ENCODE peak calls at places on chromosomes 3 and 15, in five cellular contexts. One of them, this sample, is unnamed.

GRCh38 chr15:83053151-83053550 is 13.9 kb downstream of the BTBD1 start:
- DNase-seq in iPS-NIHi11: no peak
- DNase-seq in M059J: peak; percentile 66
- DNase-seq in HS-5: peak; percentile 52
- DNase-seq in HEK293T: no peak
- DNase-seq in this sample: peak; percentile 60

GRCh38 chr15:93164409-93164808 is 75.4 kb upstream of the RGMA start:
- DNase-seq in iPS-NIHi11: no peak
- DNase-seq in M059J: no peak
- DNase-seq in HS-5: no peak
- DNase-seq in HEK293T: no peak
- DNase-seq in this sample: no peak

GRCh38 chr3:59469948-59470723 is 420.3 kb upstream of the CFAP20DC start:
- DNase-seq in iPS-NIHi11: no peak
- DNase-seq in M059J: peak; percentile 96
- DNase-seq in HS-5: peak; percentile 16
- DNase-seq in HEK293T: no peak
- DNase-seq in this sample: peak; percentile 69

GRCh38 chr3:100002599-100003350 is 111.5 kb downstream of the FILIP1L start:
- DNase-seq in iPS-NIHi11: peak; percentile 23
- DNase-seq in M059J: peak; percentile 98
- DNase-seq in HS-5: peak; percentile 82
- DNase-seq in HEK293T: no peak
- DNase-seq in this sample: peak; percentile 91

GRCh38 chr3:126731044-126731443 is 27.0 kb downstream of the CHCHD6 start:
- DNase-seq in iPS-NIHi11: no peak
- DNase-seq in M059J: no peak
- DNase-seq in HS-5: no peak
- DNase-seq in HEK293T: no peak
- DNase-seq in this sample: no peak

GRCh38 chr15:28891588-28891987 is 5.8 kb downstream of the APBA2 start:
- DNase-seq in iPS-NIHi11: no peak
- DNase-seq in M059J: no peak
- DNase-seq in HS-5: no peak
- DNase-seq in HEK293T: no peak
- DNase-seq in this sample: peak; percentile 63

GRCh38 chr3:184952671-184953070 is 140.7 kb downstream of the VPS8 start:
- DNase-seq in iPS-NIHi11: no peak
- DNase-seq in M059J: no peak
- DNase-seq in HS-5: no peak
- DNase-seq in HEK293T: no peak
- DNase-seq in this sample: no peak

GRCh38 chr3:66493464-66494099 is 7.2 kb downstream of the LRIG1 start:
- DNase-seq in iPS-NIHi11: no peak
- DNase-seq in M059J: no peak
- DNase-seq in HS-5: no peak
- DNase-seq in HEK293T: no peak
- DNase-seq in this sample: no peak

GRCh38 chr3:56783644-56784451 is 17.9 kb downstream of the ARHGEF3 start:
- DNase-seq in iPS-NIHi11: no peak
- DNase-seq in M059J: peak; percentile 74
- DNase-seq in HS-5: no peak
- DNase-seq in HEK293T: no peak
- DNase-seq in this sample: peak; percentile 97